ENCODE peak calls at places on chromosomes 16 and 17, in four cellular contexts. One of them, this sample, is unnamed. For H3K9me3, H3K27me3 and H3K4me1, the result is how much of the 10 kb centered on the place peaks cover.

GRCh38 chr16:3019594-3020246 is 448 bp upstream of the TNFRSF12A start:
- DNase-seq in heart left ventricle: no peak
- DNase-seq in K562: no peak
- DNase-seq in fibroblast of lung: no peak
- DNase-seq in this sample: no peak

GRCh38 chr16:88466949-88467348 is 13.9 kb downstream of the ZFPM1 start:
- DNase-seq in fibroblast of lung: no peak
- DNase-seq in heart left ventricle: no peak
- DNase-seq in K562: no peak
- DNase-seq in this sample: no peak

GRCh38 chr17:50199651-50200446 is 1.6 kb downstream of the COL1A1 start:
- DNase-seq in K562: peak
- DNase-seq in fibroblast of lung: peak
- DNase-seq in heart left ventricle: peak
- DNase-seq in this sample: no peak

GRCh38 chr16:13911306-13911705 is 8.6 kb upstream of the ERCC4 start:
- DNase-seq in heart left ventricle: no peak
- DNase-seq in fibroblast of lung: no peak
- DNase-seq in K562: no peak
- DNase-seq in this sample: no peak

GRCh38 chr16:79845006-79845733 is 244.6 kb upstream of the MAF start:
- DNase-seq in fibroblast of lung: no peak
- DNase-seq in heart left ventricle: no peak
- DNase-seq in K562: no peak
- DNase-seq in this sample: no peak

GRCh38 chr16:50309156-50309526 is 42.8 kb downstream of the ADCY7 start:
- DNase-seq in fibroblast of lung: no peak
- DNase-seq in K562: no peak
- DNase-seq in heart left ventricle: no peak
- DNase-seq in this sample: no peak

GRCh38 chr16:24624102-24624501 is 84.7 kb downstream of the RBBP6 start:
- DNase-seq in fibroblast of lung: no peak
- DNase-seq in heart left ventricle: no peak
- DNase-seq in K562: peak
- DNase-seq in this sample: no peak

GRCh38 chr17:28807925-28808641 is 34.5 kb downstream of the FAM222B start:
- DNase-seq in K562: no peak
- DNase-seq in fibroblast of lung: peak
- DNase-seq in heart left ventricle: no peak
- DNase-seq in this sample: peak

GRCh38 chr16:84284168-84284722 is 10.4 kb upstream of the WFDC1 start:
- DNase-seq in heart left ventricle: peak
- DNase-seq in K562: peak
- DNase-seq in fibroblast of lung: no peak
- DNase-seq in this sample: peak

GRCh38 chr16:28309811-28310311 is 17.5 kb downstream of the SBK1 start:
- DNase-seq in heart left ventricle: peak
- DNase-seq in K562: no peak
- DNase-seq in fibroblast of lung: no peak
- DNase-seq in this sample: no peak

GRCh38 chr17:79989106-79989835 is 46.4 kb downstream of the TBC1D16 start:
- DNase-seq in fibroblast of lung: no peak
- DNase-seq in K562: no peak
- DNase-seq in heart left ventricle: peak
- DNase-seq in this sample: no peak

GRCh38 chr17:27612160-27612767 is 18.7 kb upstream of the LGALS9 start:
- DNase-seq in fibroblast of lung: no peak
- DNase-seq in K562: no peak
- DNase-seq in heart left ventricle: no peak
- DNase-seq in this sample: no peak

GRCh38 chr16:81790772-81791171 is 11.7 kb downstream of the PLCG2 start:
- DNase-seq in fibroblast of lung: no peak
- DNase-seq in heart left ventricle: no peak
- DNase-seq in K562: no peak
- DNase-seq in this sample: no peak

GRCh38 chr17:44187131-44187899 is 543 bp downstream of the TMUB2 start:
- DNase-seq in fibroblast of lung: peak
- DNase-seq in heart left ventricle: peak
- DNase-seq in K562: no peak
- DNase-seq in this sample: peak

GRCh38 chr16:51408357-51408756 is 257.3 kb upstream of the SALL1 start:
- DNase-seq in heart left ventricle: no peak
- DNase-seq in fibroblast of lung: peak
- DNase-seq in K562: no peak
- DNase-seq in this sample: no peak

GRCh38 chr16:69340095-69340644 is 598 bp downstream of the NIP7 start:
- DNase-seq in heart left ventricle: no peak
- DNase-seq in K562: peak
- DNase-seq in fibroblast of lung: peak
- DNase-seq in this sample: no peak

GRCh38 chr17:73069846-73070245 is 22.6 kb downstream of the SLC39A11 start:
- DNase-seq in heart left ventricle: no peak
- DNase-seq in K562: no peak
- DNase-seq in fibroblast of lung: no peak
- DNase-seq in this sample: no peak

GRCh38 chr16:87702325-87702811 is 63.4 kb downstream of the KLHDC4 start:
- DNase-seq in fibroblast of lung: no peak
- DNase-seq in heart left ventricle: no peak
- DNase-seq in K562: peak
- DNase-seq in this sample: no peak

GRCh38 chr16:73794936-73795335 is 501.7 kb upstream of the PSMD7 start:
- DNase-seq in fibroblast of lung: no peak
- DNase-seq in K562: no peak
- DNase-seq in heart left ventricle: peak
- DNase-seq in this sample: no peak

GRCh38 chr17:44543213-44543904 is 13.9 kb upstream of the FZD2 start:
- DNase-seq in K562: no peak
- DNase-seq in fibroblast of lung: peak
- DNase-seq in heart left ventricle: no peak
- DNase-seq in this sample: peak

GRCh38 chr16:49495151-49495566 is 121.6 kb downstream of the C16orf78 start:
- DNase-seq in fibroblast of lung: no peak
- DNase-seq in heart left ventricle: no peak
- DNase-seq in K562: no peak
- DNase-seq in this sample: no peak

GRCh38 chr17:74953129-74953687 is 17.5 kb downstream of the OTOP3 start:
- DNase-seq in fibroblast of lung: no peak
- DNase-seq in heart left ventricle: no peak
- DNase-seq in K562: no peak
- DNase-seq in this sample: no peak

GRCh38 chr17:7294614-7295153 is at the start of gene YBX2:
- DNase-seq in heart left ventricle: peak
- DNase-seq in fibroblast of lung: no peak
- DNase-seq in K562: no peak
- DNase-seq in this sample: no peak

GRCh38 chr16:19071811-19072777 is 4.7 kb downstream of the COQ7 start:
- DNase-seq in K562: peak
- DNase-seq in heart left ventricle: no peak
- DNase-seq in fibroblast of lung: peak
- DNase-seq in this sample: peak

GRCh38 chr16:85759631-85760419 is 8.9 kb upstream of the C16orf74 start:
- DNase-seq in fibroblast of lung: no peak
- DNase-seq in heart left ventricle: no peak
- DNase-seq in K562: peak
- DNase-seq in this sample: no peak

GRCh38 chr16:1171854-1172428 is 19.0 kb downstream of the CACNA1H start:
- DNase-seq in K562: no peak
- DNase-seq in heart left ventricle: no peak
- DNase-seq in fibroblast of lung: no peak
- DNase-seq in this sample: no peak

GRCh38 chr16:46772463-46772862 is 24.3 kb upstream of the MYLK3 start:
- DNase-seq in K562: no peak
- DNase-seq in heart left ventricle: no peak
- DNase-seq in fibroblast of lung: no peak
- DNase-seq in this sample: peak

GRCh38 chr16:26365555-26365954 is 673.8 kb downstream of the HS3ST4 start:
- DNase-seq in K562: no peak
- DNase-seq in fibroblast of lung: no peak
- DNase-seq in heart left ventricle: no peak
- DNase-seq in this sample: no peak

GRCh38 chr16:4306439-4307214 is 9.2 kb upstream of the GLIS2 start:
- DNase-seq in K562: peak
- DNase-seq in fibroblast of lung: no peak
- DNase-seq in heart left ventricle: no peak
- DNase-seq in this sample: no peak

GRCh38 chr16:35142809-35143192 is 1683.4 kb downstream of the TP53TG3F start:
- DNase-seq in K562: no peak
- DNase-seq in heart left ventricle: no peak
- DNase-seq in fibroblast of lung: no peak
- DNase-seq in this sample: no peak
- H3K9me3 ChIP-seq in K562: under half
- H3K9me3 ChIP-seq in heart left ventricle: under half
- H3K9me3 ChIP-seq in fibroblast of lung: under half
- H3K9me3 ChIP-seq in this sample: under half

GRCh38 chr17:35738519-35739133 is 7.2 kb downstream of the RASL10B start:
- DNase-seq in K562: no peak
- DNase-seq in fibroblast of lung: no peak
- DNase-seq in heart left ventricle: no peak
- DNase-seq in this sample: no peak
- H3K27me3 ChIP-seq in K562: under half
- H3K27me3 ChIP-seq in fibroblast of lung: under half
- H3K27me3 ChIP-seq in heart left ventricle: under half
- H3K27me3 ChIP-seq in this sample: under half

GRCh38 chr17:77481476-77482374 is 341.0 kb downstream of the SEC14L1 start:
- DNase-seq in K562: no peak
- DNase-seq in heart left ventricle: no peak
- DNase-seq in fibroblast of lung: no peak
- DNase-seq in this sample: no peak

GRCh38 chr17:77482375-77483127 is 341.8 kb downstream of the SEC14L1 start:
- DNase-seq in heart left ventricle: no peak
- DNase-seq in K562: no peak
- DNase-seq in fibroblast of lung: no peak
- DNase-seq in this sample: no peak

GRCh38 chr17:77485089-77485833 is 344.5 kb downstream of the SEC14L1 start:
- DNase-seq in K562: no peak
- DNase-seq in fibroblast of lung: no peak
- DNase-seq in heart left ventricle: no peak
- DNase-seq in this sample: no peak

GRCh38 chr17:77484096-77484495 is 343.3 kb downstream of the SEC14L1 start:
- DNase-seq in K562: no peak
- DNase-seq in heart left ventricle: no peak
- DNase-seq in fibroblast of lung: no peak
- DNase-seq in this sample: no peak

GRCh38 chr17:77483128-77483598 is 342.4 kb downstream of the SEC14L1 start:
- DNase-seq in fibroblast of lung: no peak
- DNase-seq in heart left ventricle: no peak
- DNase-seq in K562: no peak
- DNase-seq in this sample: no peak
- H3K4me1 ChIP-seq in fibroblast of lung: under half
- H3K4me1 ChIP-seq in heart left ventricle: under half
- H3K4me1 ChIP-seq in K562: under half
- H3K4me1 ChIP-seq in this sample: under half

GRCh38 chr16:72384651-72385050 is 212.7 kb upstream of the PMFBP1 start:
- DNase-seq in heart left ventricle: no peak
- DNase-seq in K562: no peak
- DNase-seq in fibroblast of lung: no peak
- DNase-seq in this sample: no peak
- H3K9me3 ChIP-seq in heart left ventricle: under half
- H3K9me3 ChIP-seq in K562: under half
- H3K9me3 ChIP-seq in fibroblast of lung: under half
- H3K9me3 ChIP-seq in this sample: under half